ENCODE peak calls at places on chromosomes 7 and 10, in four cellular contexts. A is LHCN-M2; N is NCI-H1092 treated with DMSO at 0.1 percent for 48 hours; P is activated T-cell treated with anti-CD3 and anti-CD28 coated beads, Interleukin-2, amount 50 U/mL, for 48 hours. L is an unnamed sample.

GRCh38 chr10:74877899-74878298 is 51.5 kb downstream of the KAT6B start:
- DNase-seq in A (no peak), N (no peak), P (no peak), L (no peak)

GRCh38 chr7:111091623-111092370 is 870 bp downstream of the LRRN3 start:
- DNase-seq in A (no peak), N (peak; percentile 68), P (no peak), L (peak; percentile 32)

GRCh38 chr7:84336303-84336702 is 141.7 kb upstream of the SEMA3A start:
- DNase-seq in A (no peak), N (no peak), P (no peak), L (peak; percentile 46)

GRCh38 chr10:87685832-87686589 is 26.3 kb downstream of the PAPSS2 start:
- DNase-seq in A (no peak), N (no peak), P (no peak), L (no peak)

GRCh38 chr7:2520131-2520807 is 695 bp downstream of the LFNG start:
- DNase-seq in A (no peak), N (no peak), P (peak; percentile 55), L (peak; percentile 45)

GRCh38 chr10:91073301-91073780 is 147.1 kb upstream of the PCGF5 start:
- DNase-seq in A (no peak), N (no peak), P (no peak), L (no peak)

GRCh38 chr7:13282377-13282980 is 595.0 kb downstream of the ARL4A start:
- DNase-seq in A (peak; percentile 54), N (peak; percentile 20), P (no peak), L (peak; percentile 58)

GRCh38 chr10:3046210-3046779 is 21.1 kb upstream of the PFKP start:
- DNase-seq in A (no peak), N (no peak), P (no peak), L (peak; percentile 31)

GRCh38 chr10:86958109-86958830 is at the start of gene SNCG:
- DNase-seq in A (no peak), N (no peak), P (no peak), L (peak; percentile 12)

GRCh38 chr10:89371987-89372386 is 5.9 kb upstream of the IFIT1B start:
- DNase-seq in A (no peak), N (no peak), P (no peak), L (no peak)

GRCh38 chr7:47310020-47310419 is 271.9 kb downstream of the TNS3 start:
- DNase-seq in A (no peak), N (no peak), P (no peak), L (no peak)

GRCh38 chr10:62690703-62691102 is 113.8 kb upstream of the ADO start:
- DNase-seq in A (no peak), N (no peak), P (no peak), L (no peak)

GRCh38 chr7:131488361-131488760 is 68.1 kb downstream of the PODXL start:
- DNase-seq in A (peak; percentile 20), N (no peak), P (no peak), L (no peak)

GRCh38 chr10:74827045-74827441 is 643 bp downstream of the KAT6B start:
- DNase-seq in A (no peak), N (peak; percentile 49), P (no peak), L (no peak)

GRCh38 chr10:120460776-120461175 is 3.7 kb downstream of the PLPP4 start:
- DNase-seq in A (peak; percentile 83), N (no peak), P (no peak), L (no peak)

GRCh38 chr7:57198801-57199200 is 66.6 kb upstream of the ZNF479 start:
- DNase-seq in A (no peak), N (no peak), P (no peak), L (no peak)

GRCh38 chr10:23525406-23525805 is 86.5 kb downstream of the OTUD1 start:
- DNase-seq in A (peak; percentile 22), N (peak; percentile 6), P (no peak), L (no peak)

GRCh38 chr10:49661291-49661856 is 18.1 kb upstream of the C10orf53 start:
- DNase-seq in A (peak; percentile 4), N (no peak), P (no peak), L (no peak)

GRCh38 chr7:26005683-26006410 is 146.2 kb upstream of the NFE2L3 start:
- DNase-seq in A (no peak), N (no peak), P (no peak), L (no peak)

GRCh38 chr7:120591-120991 is 71.8 kb upstream of the FAM20C start:
- DNase-seq in A (no peak), N (no peak), P (no peak), L (no peak)